ENCODE peak calls at places on chromosomes 7 and 10, in four cellular contexts. P, Z, K and I are unnamed samples.

GRCh38 chr10:28681345-28681763 is 4.0 kb downstream of the BAMBI start:
- DNase-seq in P (no peak), Z (no peak), K (no peak), I (no peak)

GRCh38 chr7:156073366-156074052 is 261.2 kb upstream of the SHH start:
- DNase-seq in P (no peak), Z (no peak), K (no peak), I (no peak)

GRCh38 chr7:24905996-24906770 is 73.8 kb downstream of the OSBPL3 start:
- DNase-seq in P (no peak), Z (no peak), K (peak), I (no peak)

GRCh38 chr10:7275761-7276440 is 134.9 kb downstream of the SFMBT2 start:
- DNase-seq in P (no peak), Z (no peak), K (no peak), I (no peak)

GRCh38 chr7:79822620-79823240 is 311.9 kb upstream of the GNAI1 start:
- DNase-seq in P (no peak), Z (no peak), K (no peak), I (no peak)

GRCh38 chr10:13100349-13101294 is 659 bp downstream of the OPTN start:
- DNase-seq in P (peak), Z (no peak), K (no peak), I (no peak)

GRCh38 chr10:4568086-4568485 is 257.9 kb upstream of the AKR1E2 start:
- DNase-seq in P (no peak), Z (no peak), K (no peak), I (no peak)

GRCh38 chr10:92691591-92692084 is 1.9 kb downstream of the HHEX start:
- DNase-seq in P (no peak), Z (no peak), K (no peak), I (no peak)

GRCh38 chr7:24926623-24927539 is 53.1 kb downstream of the OSBPL3 start:
- DNase-seq in P (peak), Z (peak), K (no peak), I (no peak)

GRCh38 chr10:70970830-70971229 is 82.5 kb upstream of the PCBD1 start:
- DNase-seq in P (peak), Z (no peak), K (no peak), I (no peak)

GRCh38 chr7:29106128-29106988 is 40.0 kb downstream of the CPVL start:
- DNase-seq in P (peak), Z (no peak), K (no peak), I (peak)

GRCh38 chr10:28984431-28984830 is 304.4 kb upstream of the LYZL1 start:
- DNase-seq in P (peak), Z (peak), K (peak), I (peak)

GRCh38 chr10:15369642-15370211 is 1.4 kb downstream of the FAM171A1 start:
- DNase-seq in P (no peak), Z (no peak), K (no peak), I (no peak)

GRCh38 chr7:55099086-55099831 is 80.4 kb downstream of the EGFR start:
- DNase-seq in P (peak), Z (no peak), K (no peak), I (no peak)

GRCh38 chr10:92695679-92696605 is 6.2 kb downstream of the HHEX start:
- DNase-seq in P (peak), Z (no peak), K (no peak), I (no peak)

GRCh38 chr10:119658274-119658673 is 7.1 kb downstream of the BAG3 start:
- DNase-seq in P (peak), Z (peak), K (peak), I (no peak)

GRCh38 chr10:119542357-119542989 is at the start of gene RGS10:
- DNase-seq in P (peak), Z (no peak), K (no peak), I (no peak)

GRCh38 chr10:62047960-62048383 is 146.5 kb downstream of the ARID5B start:
- DNase-seq in P (peak), Z (no peak), K (no peak), I (no peak)

GRCh38 chr7:77800730-77801129 is 2.2 kb downstream of the PHTF2 start:
- DNase-seq in P (no peak), Z (no peak), K (no peak), I (no peak)

GRCh38 chr7:15544050-15544449 is 17.8 kb downstream of the AGMO start:
- DNase-seq in P (no peak), Z (no peak), K (no peak), I (no peak)

GRCh38 chr10:4246881-4247358 is 461.9 kb upstream of the KLF6 start:
- DNase-seq in P (peak), Z (peak), K (no peak), I (peak)

GRCh38 chr7:4406288-4407058 is 275.6 kb upstream of the FOXK1 start:
- DNase-seq in P (no peak), Z (no peak), K (no peak), I (no peak)

GRCh38 chr10:4819067-4819466 is 6.9 kb upstream of the AKR1E2 start:
- DNase-seq in P (no peak), Z (no peak), K (no peak), I (no peak)

GRCh38 chr10:108783897-108784296 is 1139.4 kb downstream of the XPNPEP1 start:
- DNase-seq in P (peak), Z (no peak), K (no peak), I (peak)

GRCh38 chr10:82190432-82191260 is 315.7 kb downstream of the NRG3 start:
- DNase-seq in P (peak), Z (peak), K (no peak), I (no peak)

GRCh38 chr7:82808633-82809032 is 354.1 kb downstream of the PCLO start:
- DNase-seq in P (no peak), Z (no peak), K (no peak), I (no peak)
- H3K4me3 ChIP-seq in P (no peak), Z (no peak), K (no peak), I (no peak)

DNA sequence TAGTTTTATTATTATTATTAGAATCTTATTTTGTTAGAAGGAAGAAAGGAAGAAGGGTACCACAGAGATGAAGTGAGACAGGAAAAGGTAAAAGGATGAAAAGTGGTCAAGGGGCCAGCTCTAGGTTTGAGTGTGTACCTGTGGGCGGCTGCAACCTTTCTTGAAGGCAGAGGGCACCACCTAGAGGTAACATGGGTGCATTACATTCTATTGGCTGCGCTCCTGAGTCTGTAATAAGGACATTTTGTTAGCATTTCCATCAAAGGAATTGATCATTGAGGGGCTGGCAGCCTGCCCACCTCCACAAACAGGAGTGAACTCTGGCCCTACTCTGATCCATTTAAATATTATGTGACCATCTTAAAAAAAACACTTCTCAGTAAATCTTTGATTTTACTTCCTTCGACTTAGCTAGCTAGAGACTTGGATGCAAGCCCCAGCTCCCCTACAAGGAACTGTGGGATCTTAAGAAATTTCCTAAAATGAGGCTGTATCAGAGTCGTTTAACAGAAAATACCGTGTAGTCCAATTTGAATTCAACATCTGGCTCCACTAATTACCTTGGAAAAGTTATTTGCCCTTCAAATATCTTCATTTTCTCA is 610.4 kb downstream of the IPMK start:
- DNase-seq in P (peak), Z (no peak), K (peak), I (peak)
- TF ChIP-seq CTCF in P (peak), Z (peak), K (peak), I (peak)

GRCh38 chr10:97766996-97767924 is 4.5 kb downstream of the SFRP5 start:
- DNase-seq in P (no peak), Z (no peak), K (no peak), I (no peak)
- H3K4me3 ChIP-seq in P (no peak), Z (no peak), K (no peak), I (no peak)

DNA sequence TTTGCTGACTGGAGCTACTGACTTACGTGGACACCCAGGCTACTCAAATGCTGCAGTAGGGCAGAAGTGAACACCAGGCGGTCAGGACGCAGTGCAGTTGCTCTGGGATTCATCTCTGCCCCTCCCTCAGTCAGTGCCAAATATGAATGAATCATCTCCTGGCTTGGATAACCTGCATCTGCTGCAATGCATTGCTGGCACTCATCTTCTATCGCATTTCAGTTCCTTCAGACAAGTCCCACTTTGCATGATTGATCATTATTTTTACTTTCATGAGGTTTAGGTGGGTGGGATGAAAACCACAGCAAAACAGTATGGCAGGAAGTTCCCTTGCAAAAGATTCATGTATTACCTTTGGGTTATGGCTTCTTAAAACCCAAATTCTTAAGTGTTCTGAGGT is 224.6 kb upstream of the NRP1 start:
- DNase-seq in P (peak), Z (peak), K (no peak), I (peak)
- TF ChIP-seq CTCF in P (peak), Z (peak), K (no peak), I (no peak)

GRCh38 chr7:7516156-7516555 is 19.5 kb downstream of the COL28A1 start:
- DNase-seq in P (no peak), Z (no peak), K (no peak), I (no peak)
- H3K4me3 ChIP-seq in P (no peak), Z (no peak), K (no peak), I (no peak)

DNA sequence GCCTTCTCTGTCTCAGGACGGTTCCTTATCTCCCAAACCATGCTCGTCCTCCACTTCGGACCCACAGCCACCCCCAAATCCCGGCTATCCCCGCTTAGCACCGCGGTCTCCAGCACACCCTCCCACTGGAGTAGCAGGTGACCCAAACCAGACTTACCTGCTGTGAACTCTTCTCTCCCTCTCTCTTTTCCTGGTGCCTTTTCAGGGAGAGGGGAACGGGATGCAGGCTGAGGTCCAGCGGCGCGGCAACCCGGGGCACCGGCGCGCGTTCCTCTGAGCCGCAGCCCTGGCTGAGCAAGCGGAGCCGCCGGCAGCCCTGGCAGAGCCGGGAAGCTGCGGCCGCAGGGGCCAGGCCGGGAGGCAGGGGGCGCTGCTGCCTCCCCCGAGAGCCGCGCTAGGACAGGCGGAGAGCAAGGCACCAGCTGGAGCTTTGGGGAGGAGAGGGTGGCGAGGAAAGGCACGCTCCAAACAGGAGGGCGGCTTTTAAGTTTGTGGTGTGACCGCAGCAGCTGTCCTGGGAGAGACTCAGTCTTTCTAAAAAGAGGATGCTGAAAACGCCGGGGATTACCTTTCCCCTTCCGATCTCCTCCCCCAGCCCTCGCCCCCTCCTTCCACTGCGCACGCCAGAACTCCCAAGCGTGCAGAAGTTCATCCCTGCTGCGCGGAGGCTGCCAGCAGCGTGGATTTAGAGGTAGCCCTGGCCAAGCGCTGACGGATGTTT is at the start of gene SEMA3D:
- DNase-seq in P (peak), Z (no peak), K (no peak), I (peak)
- TF ChIP-seq CTCF in P (peak), Z (peak), K (peak), I (peak)

GRCh38 chr7:93977551-93977950 is 26.6 kb downstream of the BET1 start:
- DNase-seq in P (no peak), Z (no peak), K (no peak), I (no peak)

GRCh38 chr7:93981480-93981874 is 22.7 kb downstream of the BET1 start:
- DNase-seq in P (no peak), Z (no peak), K (no peak), I (no peak)

GRCh38 chr7:93985101-93985500 is 19.1 kb downstream of the BET1 start:
- DNase-seq in P (no peak), Z (no peak), K (no peak), I (no peak)

DNA sequence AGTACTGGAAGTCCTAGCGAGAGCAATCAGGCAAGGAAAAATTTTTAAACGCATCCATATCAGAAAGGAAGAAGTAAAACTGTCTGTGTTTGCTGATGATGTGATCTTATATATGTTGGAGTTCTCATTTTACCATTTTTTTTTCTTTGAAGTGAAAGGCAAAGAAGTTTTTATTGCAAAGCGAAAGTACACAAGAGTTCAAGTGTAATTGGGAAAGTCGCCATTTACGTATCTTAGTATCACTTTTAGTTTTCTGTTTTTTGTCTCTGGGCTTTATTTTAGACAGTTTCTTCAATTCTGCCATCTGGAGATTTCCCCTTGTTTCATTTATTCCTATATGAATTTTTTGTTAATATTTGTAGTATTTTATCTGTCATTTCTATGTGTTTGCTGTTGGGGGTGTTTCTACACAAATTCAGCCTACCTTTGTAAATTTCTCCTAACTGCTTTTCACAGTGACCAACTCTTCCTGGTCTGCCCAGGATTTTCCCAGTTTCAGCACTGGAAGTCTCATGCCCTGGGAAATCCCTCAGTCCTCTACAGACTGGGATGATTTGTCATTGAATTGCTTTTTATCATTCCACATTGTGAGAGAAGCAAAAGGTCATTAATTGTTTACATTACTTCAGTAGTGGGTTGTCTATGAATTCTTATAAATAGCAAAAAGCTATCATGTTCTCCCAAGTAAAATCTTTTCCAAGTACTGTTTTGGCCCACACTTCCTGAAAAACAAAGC is 23.2 kb downstream of the BET1 start:
- DNase-seq in P (no peak), Z (no peak), K (no peak), I (no peak)
- H3K4me3 ChIP-seq in P (no peak), Z (no peak), K (no peak), I (no peak)

DNA sequence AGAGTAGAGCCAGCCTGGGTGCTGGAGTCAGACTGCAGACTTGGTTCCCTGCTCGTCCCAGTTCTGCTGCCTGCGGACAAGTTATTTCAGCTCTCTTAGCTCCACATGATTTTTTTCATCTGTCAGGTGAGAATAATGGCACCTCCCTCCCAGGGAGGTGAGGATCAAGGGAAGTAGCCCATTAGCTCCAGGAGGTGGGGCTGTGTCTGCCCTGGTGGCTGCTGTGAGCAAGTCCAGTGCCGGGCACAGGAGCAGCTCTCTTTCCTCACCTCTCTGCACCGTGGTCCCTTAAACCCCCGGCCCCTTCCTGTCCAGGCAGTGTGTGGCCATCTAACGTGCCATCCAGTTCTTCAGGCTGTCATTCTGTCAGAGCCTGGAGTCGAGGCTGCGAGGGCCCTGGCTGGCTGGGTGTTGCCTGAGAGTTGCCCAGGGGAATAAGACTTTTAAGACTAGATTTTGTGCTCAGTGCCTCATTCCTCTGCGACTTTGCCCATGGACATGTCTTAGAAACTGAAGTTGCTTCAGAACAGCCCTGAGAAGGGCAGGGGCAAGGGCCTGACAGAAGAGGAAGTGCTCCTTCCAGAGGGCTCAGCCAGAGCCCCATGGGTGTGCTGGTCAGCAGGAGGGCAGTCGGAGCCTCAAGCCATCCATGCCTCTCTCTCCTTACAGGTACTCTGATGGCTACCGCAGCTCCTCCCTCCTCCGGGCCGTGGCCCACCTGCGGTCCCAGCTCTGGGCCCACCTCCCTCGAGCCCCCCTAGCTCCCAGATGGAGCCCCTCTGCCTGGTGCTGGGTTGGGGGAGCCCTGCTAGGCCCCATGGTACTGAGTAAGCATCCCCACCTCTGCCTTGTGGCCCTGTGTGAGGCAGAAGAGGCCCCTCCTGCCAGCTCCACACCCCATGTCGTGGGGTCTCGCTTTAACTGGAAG is 5.0 kb downstream of the ABCB8 start:
- DNase-seq in P (no peak), Z (no peak), K (no peak), I (no peak)
- TF ChIP-seq CTCF in P (no peak), Z (no peak), K (no peak), I (no peak)

DNA sequence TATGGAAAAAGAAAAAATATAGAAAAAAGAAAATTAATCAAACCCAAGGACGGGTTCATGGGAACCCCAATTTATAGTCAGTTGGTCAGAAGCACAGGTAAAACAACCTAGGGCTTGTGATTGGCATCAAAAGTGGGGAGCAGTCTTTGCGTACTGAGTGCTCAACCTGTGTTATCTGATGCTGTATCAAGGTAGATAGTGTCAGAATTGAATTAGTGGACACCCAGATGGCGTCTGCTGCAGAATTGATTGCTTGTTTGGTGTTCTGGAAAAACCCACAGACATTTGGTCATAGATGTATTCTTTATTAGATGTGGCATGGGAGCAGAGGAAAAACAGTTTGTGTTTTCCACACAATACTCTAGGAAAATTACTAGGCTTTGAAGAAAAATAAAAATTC is 39.6 kb downstream of the NEUROG3 start:
- DNase-seq in P (no peak), Z (no peak), K (no peak), I (no peak)
- H3K4me3 ChIP-seq in P (no peak), Z (no peak), K (no peak), I (no peak)